ENCODE peak calls at places on chromosomes 5 and 9, in six cellular contexts. Z is heart right ventricle, O is PC-3, V is sigmoid colon, B is endodermal cell, G is adrenal gland. X is an unnamed sample.

GRCh38 chr9:98860871-98861293 is 53.4 kb downstream of the GALNT12 start:
- DNase-seq in Z (peak; percentile 55), O (peak; percentile 70), V (peak; percentile 92), B (peak; percentile 53), G (peak; percentile 88), X (no peak)

GRCh38 chr9:32590898-32591297 is 17.9 kb upstream of the NDUFB6 start:
- DNase-seq in Z (no peak), O (peak; percentile 80), V (no peak), B (no peak), G (no peak), X (peak; percentile 70)

GRCh38 chr9:122053056-122053455 is 40.1 kb downstream of the TTLL11 start:
- DNase-seq in Z (no peak), O (no peak), V (no peak), B (no peak), G (no peak), X (no peak)

GRCh38 chr5:157659886-157660660 is 7.8 kb upstream of the SOX30 start:
- DNase-seq in Z (no peak), O (no peak), V (no peak), B (no peak), G (no peak), X (no peak)

GRCh38 chr5:181281077-181281983 is 20.4 kb upstream of the TRIM52 start:
- DNase-seq in Z (no peak), O (no peak), V (no peak), B (peak; percentile 95), G (no peak), X (no peak)

GRCh38 chr5:15752886-15753285 is 252.9 kb downstream of the FBXL7 start:
- DNase-seq in Z (peak; percentile 75), O (no peak), V (peak; percentile 72), B (no peak), G (peak; percentile 81), X (no peak)

GRCh38 chr5:134874831-134875655 is 872 bp downstream of the TXNDC15 start:
- DNase-seq in Z (peak; percentile 53), O (peak; percentile 55), V (peak; percentile 91), B (peak; percentile 66), G (peak; percentile 72), X (peak; percentile 71)

GRCh38 chr5:67009028-67009427 is 187.6 kb downstream of the CD180 start:
- DNase-seq in Z (no peak), O (peak; percentile 80), V (no peak), B (no peak), G (peak; percentile 29), X (no peak)

GRCh38 chr5:131242728-131243255 is 21.1 kb upstream of the CDC42SE2 start:
- DNase-seq in Z (no peak), O (peak; percentile 74), V (no peak), B (no peak), G (no peak), X (peak; percentile 87)
- TF ChIP-seq CTCF in Z (no peak), O (no peak), V (no peak), B (no peak), G (no peak), X (no peak)

GRCh38 chr9:81625969-81626368 is 63.4 kb downstream of the TLE1 start:
- DNase-seq in Z (no peak), O (no peak), V (no peak), B (no peak), G (no peak), X (no peak)
- H3K27ac ChIP-seq in Z (no peak overlapping the region), O (peak overlapping the region; percentile 76), V (no peak overlapping the region), B (no peak overlapping the region), G (no peak overlapping the region), X (peak overlapping the region; percentile 60)

GRCh38 chr9:76793784-76794431 is 29.7 kb downstream of the PCA3 start:
- DNase-seq in Z (no peak), O (no peak), V (no peak), B (no peak), G (no peak), X (no peak)
- H3K27me3 ChIP-seq in Z (no peaks in the 10 kb centered on the region), O (peaks cover 38% of the 10 kb centered on the region), V (no peaks in the 10 kb centered on the region), B (no peaks in the 10 kb centered on the region), G (no peaks in the 10 kb centered on the region), X (no peaks in the 10 kb centered on the region)

GRCh38 chr9:37410969-37411785 is 11.3 kb upstream of the GRHPR start:
- DNase-seq in Z (no peak), O (no peak), V (no peak), B (peak; percentile 81), G (peak; percentile 57), X (no peak)

GRCh38 chr9:37407468-37407867 is 15.0 kb upstream of the GRHPR start:
- DNase-seq in Z (no peak), O (peak; percentile 41), V (no peak), B (no peak), G (no peak), X (no peak)

GRCh38 chr9:37406603-37407401 is 15.7 kb upstream of the GRHPR start:
- DNase-seq in Z (no peak), O (peak; percentile 13), V (no peak), B (no peak), G (no peak), X (no peak)

GRCh38 chr9:37410354-37410861 is 12.1 kb upstream of the GRHPR start:
- DNase-seq in Z (no peak), O (no peak), V (no peak), B (no peak), G (no peak), X (no peak)

GRCh38 chr9:37408933-37409710 is 13.4 kb upstream of the GRHPR start:
- DNase-seq in Z (no peak), O (no peak), V (no peak), B (no peak), G (no peak), X (no peak)
- TF ChIP-seq CTCF in Z (no peak), O (no peak), V (no peak), B (no peak), G (no peak), X (no peak)

GRCh38 chr9:109967651-109968331 is 187.8 kb downstream of the PALM2AKAP2 start:
- DNase-seq in Z (no peak), O (no peak), V (no peak), B (no peak), G (no peak), X (no peak)

GRCh38 chr9:109968332-109968657 is 188.3 kb downstream of the PALM2AKAP2 start:
- DNase-seq in Z (no peak), O (no peak), V (no peak), B (no peak), G (no peak), X (no peak)

GRCh38 chr9:109969559-109970237 is 189.7 kb downstream of the PALM2AKAP2 start:
- DNase-seq in Z (no peak), O (no peak), V (no peak), B (no peak), G (no peak), X (no peak)

GRCh38 chr9:109966643-109967368 is 186.8 kb downstream of the PALM2AKAP2 start:
- DNase-seq in Z (no peak), O (no peak), V (no peak), B (no peak), G (no peak), X (no peak)

DNA sequence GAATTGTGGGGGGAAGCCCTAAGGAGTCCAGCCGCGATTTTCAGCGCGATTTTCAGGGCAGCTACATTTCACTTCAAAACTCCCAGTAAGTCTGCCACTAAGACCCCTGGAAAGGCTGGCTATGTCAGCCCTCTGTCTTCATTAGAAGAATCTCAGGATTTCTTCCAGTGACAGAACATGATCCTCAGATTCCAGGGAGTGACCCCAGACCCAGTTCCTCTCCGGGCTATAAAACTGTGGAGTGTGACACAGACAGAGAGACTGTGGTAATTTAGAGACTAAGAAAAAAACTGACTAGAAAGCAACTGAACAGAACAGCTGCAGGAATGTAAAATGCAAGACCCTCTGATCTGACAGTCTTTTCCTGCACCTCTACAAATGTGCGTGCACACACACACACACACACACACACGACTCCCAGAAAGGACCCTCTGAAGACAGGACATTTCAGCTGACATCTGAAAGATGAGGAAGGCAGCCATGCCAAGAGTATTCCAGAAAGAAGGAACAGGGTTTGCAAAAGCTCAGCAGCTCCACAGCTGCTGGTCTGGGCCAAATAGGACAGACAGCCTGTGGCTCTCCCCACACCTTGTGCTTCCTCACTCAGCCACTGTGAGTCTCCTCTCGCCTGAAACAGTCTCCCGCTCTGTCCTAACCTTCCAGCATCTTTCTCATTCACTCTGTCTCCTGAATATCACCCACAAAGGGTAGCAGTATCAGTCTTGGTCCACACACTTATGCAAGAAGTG is 188.9 kb downstream of the PALM2AKAP2 start:
- DNase-seq in Z (no peak), O (peak; percentile 26), V (no peak), B (peak; percentile 74), G (peak; percentile 20), X (no peak)
- H3K27ac ChIP-seq in Z (peak overlapping the region; percentile 53), O (no peak overlapping the region), V (no peak overlapping the region), B (no peak overlapping the region), G (peak overlapping the region; percentile 75), X (no peak overlapping the region)

X was measured in foreskin keratinocyte.